ENCODE peak calls at places on chromosomes 13 and 19, in four cellular contexts. S is A549, P is H1, Q is adrenal gland. L is an unnamed sample. For H3K4me1, the result is how much of the 10 kb centered on the place peaks cover.

GRCh38 chr13:100725472-100725871 is 50.9 kb upstream of the TMTC4 start:
- DNase-seq in S (no peak), P (no peak), Q (no peak), L (no peak)

GRCh38 chr13:29937379-29937778 is 87.0 kb upstream of the UBL3 start:
- DNase-seq in S (no peak), P (no peak), Q (no peak), L (no peak)

GRCh38 chr19:46813570-46814358 is 25.4 kb upstream of the SLC1A5 start:
- DNase-seq in S (peak), P (no peak), Q (peak), L (peak)

GRCh38 chr13:103883152-103883551 is 816.9 kb upstream of the SLC10A2 start:
- DNase-seq in S (peak), P (peak), Q (peak), L (peak)

GRCh38 chr13:24683833-24684599 is 3.8 kb downstream of the ATP12A start:
- DNase-seq in S (peak), P (no peak), Q (peak), L (peak)

GRCh38 chr19:37738371-37738770 is 18.8 kb upstream of the ZNF607 start:
- DNase-seq in S (no peak), P (no peak), Q (no peak), L (no peak)

GRCh38 chr13:76016799-76017198 is 380.7 kb downstream of the LMO7 start:
- DNase-seq in S (no peak), P (no peak), Q (peak), L (no peak)

GRCh38 chr13:49308977-49309408 is 61.3 kb downstream of the CDADC1 start:
- DNase-seq in S (no peak), P (no peak), Q (no peak), L (peak)

GRCh38 chr19:49921871-49922755 is 6.9 kb upstream of the ATF5 start:
- DNase-seq in S (no peak), P (no peak), Q (peak), L (no peak)

GRCh38 chr13:49731766-49732165 is 40.5 kb upstream of the EBPL start:
- DNase-seq in S (no peak), P (no peak), Q (no peak), L (no peak)

GRCh38 chr13:29861694-29862110 is 11.3 kb upstream of the UBL3 start:
- DNase-seq in S (no peak), P (no peak), Q (no peak), L (no peak)

GRCh38 chr19:46745030-46745429 is 827 bp upstream of the FKRP start:
- DNase-seq in S (no peak), P (no peak), Q (no peak), L (no peak)

GRCh38 chr13:44629465-44630183 is 53.5 kb upstream of the TSC22D1 start:
- DNase-seq in S (no peak), P (no peak), Q (no peak), L (no peak)

GRCh38 chr19:7582446-7582845 is 13.2 kb upstream of the CAMSAP3 start:
- DNase-seq in S (no peak), P (no peak), Q (no peak), L (no peak)

GRCh38 chr19:40294560-40294959 is 9.4 kb upstream of the AKT2 start:
- DNase-seq in S (no peak), P (no peak), Q (no peak), L (no peak)

GRCh38 chr13:29859971-29860370 is 9.6 kb upstream of the UBL3 start:
- DNase-seq in S (no peak), P (no peak), Q (no peak), L (no peak)

GRCh38 chr13:33487575-33488243 is 202.2 kb upstream of the STARD13 start:
- DNase-seq in S (no peak), P (no peak), Q (no peak), L (no peak)

GRCh38 chr19:49843265-49843664 is 7.7 kb upstream of the PTOV1 start:
- DNase-seq in S (no peak), P (no peak), Q (no peak), L (peak)

GRCh38 chr13:74325106-74325505 is 190.9 kb upstream of the KLF12 start:
- DNase-seq in S (no peak), P (no peak), Q (peak), L (no peak)

GRCh38 chr13:30017880-30018279 is 167.5 kb upstream of the UBL3 start:
- DNase-seq in S (no peak), P (no peak), Q (no peak), L (no peak)

GRCh38 chr13:111559612-111560423 is 239.4 kb downstream of the TEX29 start:
- DNase-seq in S (no peak), P (no peak), Q (no peak), L (no peak)

GRCh38 chr19:46783670-46784069 is 4.7 kb downstream of the SLC1A5 start:
- DNase-seq in S (no peak), P (no peak), Q (no peak), L (no peak)

GRCh38 chr19:34676697-34677385 is at the start of gene SCGB2B2:
- DNase-seq in S (peak), P (no peak), Q (no peak), L (no peak)

GRCh38 chr13:83449666-83450395 is 432.4 kb downstream of the SLITRK1 start:
- DNase-seq in S (peak), P (no peak), Q (no peak), L (no peak)

GRCh38 chr13:42275098-42275471 is 3.1 kb downstream of the AKAP11 start:
- DNase-seq in S (no peak), P (no peak), Q (no peak), L (no peak)

GRCh38 chr19:52187407-52187806 is 2.4 kb upstream of the PPP2R1A start:
- DNase-seq in S (no peak), P (no peak), Q (no peak), L (no peak)

GRCh38 chr19:52191374-52191773 is 1.5 kb downstream of the PPP2R1A start:
- DNase-seq in S (no peak), P (no peak), Q (no peak), L (no peak)

GRCh38 chr19:52189745-52190678 is at the start of gene PPP2R1A:
- DNase-seq in S (peak), P (peak), Q (peak), L (peak)

GRCh38 chr19:52190679-52191293 is 934 bp downstream of the PPP2R1A start:
- DNase-seq in S (no peak), P (no peak), Q (peak), L (peak)

DNA sequence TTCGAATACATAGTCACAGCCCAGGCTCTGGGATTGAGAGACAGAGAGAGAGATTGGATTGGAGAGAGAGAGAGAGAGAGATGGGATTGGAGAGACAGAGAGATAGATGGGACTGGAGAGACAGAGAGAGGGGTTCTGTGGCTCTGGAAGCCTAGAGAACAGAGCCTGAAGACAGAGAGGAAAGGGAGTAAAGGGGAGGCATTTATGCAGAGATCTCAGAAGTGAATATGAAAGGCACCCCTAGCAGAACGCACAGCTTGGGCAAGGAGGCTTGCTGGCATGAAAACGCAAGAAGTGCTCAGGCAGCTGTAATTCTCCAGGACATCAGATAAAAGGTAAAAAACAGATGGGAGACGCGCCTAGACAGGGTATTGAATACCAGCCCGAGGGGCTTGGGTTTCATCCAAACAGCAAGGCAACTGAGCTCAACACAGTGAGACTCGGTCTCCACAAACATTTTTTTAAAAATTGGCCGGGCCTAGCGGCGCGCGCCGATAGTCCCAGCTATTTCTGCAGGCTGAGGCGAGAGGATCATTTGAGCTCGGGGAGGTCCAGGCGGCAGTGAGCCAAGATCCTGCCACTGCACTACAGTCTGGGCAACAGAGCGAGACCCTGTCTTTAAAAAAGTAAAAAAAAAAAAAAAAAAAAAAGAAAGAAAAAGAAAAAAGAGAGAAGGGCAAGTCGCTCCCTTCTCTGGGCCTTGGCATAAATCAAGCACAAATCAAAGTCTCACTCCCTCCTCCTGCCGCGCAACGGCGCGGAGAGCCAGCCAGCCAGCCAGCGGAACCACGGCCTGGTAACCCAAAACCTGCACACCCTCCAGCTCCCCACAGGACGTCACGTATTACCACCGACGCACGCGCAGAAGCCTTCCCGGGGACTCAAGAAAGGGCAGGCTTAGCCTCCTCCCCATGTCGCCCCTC is 769 bp upstream of the PPP2R1A start:
- DNase-seq in S (no peak), P (peak), Q (peak), L (no peak)
- TF ChIP-seq POLR2A in S (peak), P (peak), Q (peak), L (no peak)

GRCh38 chr19:1018393-1018792 is 2.5 kb downstream of the TMEM259 start:
- DNase-seq in S (no peak), P (no peak), Q (no peak), L (no peak)

GRCh38 chr19:1019616-1019961 is 1.3 kb downstream of the TMEM259 start:
- DNase-seq in S (no peak), P (no peak), Q (no peak), L (no peak)

GRCh38 chr19:1020868-1021425 is at the start of gene TMEM259:
- DNase-seq in S (peak), P (peak), Q (peak), L (peak)

GRCh38 chr19:1018932-1019615 is 1.8 kb downstream of the TMEM259 start:
- DNase-seq in S (no peak), P (no peak), Q (no peak), L (no peak)

DNA sequence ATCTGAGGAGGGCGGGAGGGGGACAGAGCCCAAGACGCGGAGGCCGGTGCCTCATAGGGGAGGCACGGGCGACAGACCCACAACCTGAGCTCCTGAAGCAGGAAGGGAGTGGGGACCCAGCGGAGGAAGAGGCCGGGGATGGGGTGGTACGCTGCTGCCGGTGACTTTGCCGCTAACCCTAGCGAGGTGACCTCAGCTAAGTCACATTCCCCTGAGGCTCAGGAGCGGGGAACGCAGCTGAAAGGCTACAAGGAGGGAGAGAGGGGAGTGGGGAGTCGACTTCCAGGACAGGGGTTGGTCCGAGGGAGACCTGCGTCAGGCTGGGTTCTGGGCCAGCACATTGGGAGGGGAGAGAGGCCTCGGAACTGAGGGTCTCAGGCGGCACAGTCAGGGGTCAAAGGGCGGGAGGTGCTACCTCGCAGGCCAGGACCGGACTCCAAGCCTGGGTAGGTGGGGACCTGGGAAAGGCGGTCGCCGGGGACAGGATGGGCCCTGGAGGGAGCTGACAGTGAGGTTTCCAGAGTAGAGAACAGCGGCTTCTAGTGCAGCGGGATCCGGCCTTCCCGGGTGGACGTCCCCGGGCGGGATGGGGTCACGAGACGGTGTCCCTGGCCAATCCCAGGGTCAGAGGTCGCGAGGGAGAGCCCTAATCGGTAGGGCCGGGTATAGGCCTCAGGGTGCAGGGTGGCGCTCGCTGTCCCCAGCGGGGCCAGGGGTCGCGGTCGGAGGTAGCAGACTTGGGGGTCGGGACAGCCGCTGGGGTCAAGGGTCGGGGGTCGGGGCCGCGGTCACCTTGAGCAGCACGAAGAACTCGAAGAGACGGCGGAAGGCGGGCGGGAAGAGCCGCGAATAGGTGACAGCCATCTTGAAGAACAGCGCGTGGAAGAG is 699 bp downstream of the TMEM259 start:
- DNase-seq in S (no peak), P (no peak), Q (peak), L (no peak)
- H3K4me1 ChIP-seq in S (under half), P (under half), Q (half or more), L (under half)

GRCh38 chr13:90950134-90950533 is 397.4 kb upstream of the MIR17HG start:
- DNase-seq in S (no peak), P (no peak), Q (no peak), L (no peak)

GRCh38 chr13:90951663-90952062 is 395.8 kb upstream of the MIR17HG start:
- DNase-seq in S (no peak), P (no peak), Q (no peak), L (no peak)

GRCh38 chr13:90943961-90944360 is 403.5 kb upstream of the MIR17HG start:
- DNase-seq in S (no peak), P (no peak), Q (no peak), L (no peak)

GRCh38 chr13:90947976-90948375 is 399.5 kb upstream of the MIR17HG start:
- DNase-seq in S (no peak), P (no peak), Q (no peak), L (no peak)
- TF ChIP-seq POLR2A in S (no peak), P (no peak), Q (no peak), L (no peak)

GRCh38 chr19:39140594-39140993 is 15.0 kb downstream of the PAK4 start:
- DNase-seq in S (no peak), P (no peak), Q (no peak), L (no peak)
- H3K4me1 ChIP-seq in S (half or more), P (under half), Q (under half), L (under half)

L was measured in gastrocnemius medialis.